ENCODE peak calls at places on chromosomes 12 and 14, in four cellular contexts. A is activated gamma-delta T cell treated with anti-CD3 and anti-CD28 coated beads, Interleukin-2, amount 50 U/mL, for 16 hours; Z is psoas muscle; S is neural progenitor cell. N is an unnamed sample.

GRCh38 chr14:30874999-30875787 is 834 bp downstream of the COCH start:
- DNase-seq in A (no peak), Z (peak), S (peak), N (no peak)

GRCh38 chr14:98008381-98009113 is 1211.4 kb downstream of the VRK1 start:
- DNase-seq in A (no peak), Z (no peak), S (no peak), N (no peak)

GRCh38 chr14:28756896-28757570 is 9.6 kb upstream of the FOXG1 start:
- DNase-seq in A (no peak), Z (no peak), S (peak), N (no peak)

GRCh38 chr12:80187660-80188090 is 88.3 kb downstream of the OTOGL start:
- DNase-seq in A (no peak), Z (no peak), S (no peak), N (no peak)

GRCh38 chr14:28102814-28103213 is 663.8 kb upstream of the FOXG1 start:
- DNase-seq in A (no peak), Z (no peak), S (no peak), N (no peak)

GRCh38 chr12:23066095-23066494 is 441.1 kb downstream of the ETNK1 start:
- DNase-seq in A (no peak), Z (no peak), S (no peak), N (no peak)

GRCh38 chr14:34843011-34843554 is 32.1 kb downstream of the BAZ1A start:
- DNase-seq in A (no peak), Z (no peak), S (no peak), N (no peak)

GRCh38 chr12:119630223-119630781 is 36.7 kb downstream of the TMEM233 start:
- DNase-seq in A (no peak), Z (no peak), S (no peak), N (no peak)

GRCh38 chr14:71594828-71595227 is 337.4 kb upstream of the RGS6 start:
- DNase-seq in A (no peak), Z (no peak), S (peak), N (no peak)

GRCh38 chr14:74628418-74628817 is 16.4 kb upstream of the LTBP2 start:
- DNase-seq in A (no peak), Z (no peak), S (no peak), N (no peak)

GRCh38 chr12:80862606-80863005 is 75.1 kb downstream of the LIN7A start:
- DNase-seq in A (no peak), Z (no peak), S (no peak), N (no peak)

GRCh38 chr14:38425324-38425976 is 169.6 kb upstream of the CLEC14A start:
- DNase-seq in A (no peak), Z (no peak), S (no peak), N (no peak)

GRCh38 chr12:25269701-25270100 is 19.0 kb upstream of the KRAS start:
- DNase-seq in A (no peak), Z (no peak), S (no peak), N (no peak)

GRCh38 chr12:132827763-132828703 is 636 bp downstream of the GOLGA3 start:
- DNase-seq in A (peak), Z (peak), S (no peak), N (no peak)

GRCh38 chr12:83472772-83473171 is 786.1 kb downstream of the TMTC2 start:
- DNase-seq in A (no peak), Z (no peak), S (no peak), N (no peak)

GRCh38 chr14:104973215-104974145 is 4.7 kb downstream of the AHNAK2 start:
- DNase-seq in A (no peak), Z (peak), S (peak), N (no peak)